ENCODE peak calls at places on chromosomes 16 and 17, in ten cellular contexts. O is GM23338, P is fibroblast of mammary gland, I is heart left ventricle, B is neural progenitor cell, H is esophagus muscularis mucosa, Y is endodermal cell, T is HCT116, S is adipocyte, J is skeletal muscle cell. K is an unnamed sample.

GRCh38 chr17:77493238-77493812 is 352.6 kb downstream of the SEC14L1 start:
- DNase-seq in O (no peak), P (no peak), I (peak), B (peak), H (no peak), Y (peak), T (no peak), S (no peak), J (no peak), K (no peak)

GRCh38 chr17:28665994-28666393 is 4.0 kb downstream of the SUPT6H start:
- DNase-seq in O (no peak), P (no peak), I (no peak), B (no peak), H (no peak), Y (no peak), T (no peak), S (no peak), J (no peak), K (no peak)

GRCh38 chr17:12545877-12546513 is 119.7 kb upstream of the MYOCD start:
- DNase-seq in O (peak), P (peak), I (no peak), B (peak), H (no peak), Y (peak), T (peak), S (peak), J (no peak), K (no peak)

GRCh38 chr16:16137110-16137509 is 86.2 kb downstream of the ABCC6 start:
- DNase-seq in O (no peak), P (no peak), I (no peak), B (no peak), H (no peak), Y (no peak), T (no peak), S (no peak), J (no peak), K (no peak)

GRCh38 chr16:56538331-56538730 is 18.5 kb upstream of the BBS2 start:
- DNase-seq in O (no peak), P (no peak), I (no peak), B (no peak), H (no peak), Y (no peak), T (no peak), S (no peak), J (no peak), K (no peak)

GRCh38 chr17:67441052-67441738 is 64.1 kb downstream of the PITPNC1 start:
- DNase-seq in O (no peak), P (peak), I (no peak), B (peak), H (peak), Y (peak), T (peak), S (peak), J (peak), K (peak)

GRCh38 chr16:56838622-56839337 is 26.2 kb upstream of the SLC12A3 start:
- DNase-seq in O (no peak), P (no peak), I (no peak), B (no peak), H (no peak), Y (no peak), T (no peak), S (no peak), J (no peak), K (no peak)

GRCh38 chr17:19716108-19717030 is at the start of gene SLC47A2:
- DNase-seq in O (no peak), P (no peak), I (peak), B (peak), H (no peak), Y (peak), T (no peak), S (no peak), J (no peak), K (peak)

GRCh38 chr16:11684231-11685025 is 16.2 kb downstream of the SNN start:
- DNase-seq in O (no peak), P (no peak), I (no peak), B (no peak), H (no peak), Y (no peak), T (no peak), S (no peak), J (no peak), K (no peak)

GRCh38 chr17:6554871-6555330 is 1.5 kb downstream of the PITPNM3 start:
- DNase-seq in O (no peak), P (no peak), I (no peak), B (peak), H (no peak), Y (no peak), T (no peak), S (no peak), J (no peak), K (peak)

GRCh38 chr17:21211825-21212479 is 2.0 kb downstream of the TMEM11 start:
- DNase-seq in O (no peak), P (no peak), I (no peak), B (no peak), H (no peak), Y (no peak), T (no peak), S (no peak), J (no peak), K (no peak)

GRCh38 chr17:17872468-17873345 is 35.9 kb upstream of the SREBF1 start:
- DNase-seq in O (no peak), P (peak), I (no peak), B (no peak), H (no peak), Y (peak), T (no peak), S (no peak), J (no peak), K (no peak)

GRCh38 chr16:85840801-85841200 is 41.3 kb downstream of the COX4I1 start:
- DNase-seq in O (no peak), P (no peak), I (no peak), B (no peak), H (no peak), Y (no peak), T (no peak), S (no peak), J (no peak), K (no peak)

GRCh38 chr17:17236295-17237025 is 508 bp downstream of the FLCN start:
- DNase-seq in O (peak), P (peak), I (no peak), B (peak), H (no peak), Y (no peak), T (no peak), S (peak), J (no peak), K (peak)

GRCh38 chr16:65446441-65446840 is 324.6 kb upstream of the CDH11 start:
- DNase-seq in O (no peak), P (no peak), I (no peak), B (no peak), H (peak), Y (no peak), T (no peak), S (no peak), J (no peak), K (no peak)

GRCh38 chr16:53358884-53359283 is 75.4 kb upstream of the RBL2 start:
- DNase-seq in O (no peak), P (no peak), I (no peak), B (no peak), H (peak), Y (no peak), T (no peak), S (no peak), J (no peak), K (peak)

GRCh38 chr16:16175296-16175695 is 48.0 kb downstream of the ABCC6 start:
- DNase-seq in O (no peak), P (no peak), I (peak), B (no peak), H (no peak), Y (no peak), T (no peak), S (no peak), J (no peak), K (no peak)

GRCh38 chr17:9232155-9232475 is 210.8 kb downstream of the NTN1 start:
- DNase-seq in O (no peak), P (no peak), I (no peak), B (no peak), H (no peak), Y (no peak), T (no peak), S (no peak), J (no peak), K (peak)

GRCh38 chr17:50056961-50057330 is 1.0 kb downstream of the ITGA3 start:
- DNase-seq in O (peak), P (peak), I (peak), B (peak), H (no peak), Y (peak), T (no peak), S (peak), J (no peak), K (peak)

GRCh38 chr17:59427425-59427921 is 96.0 kb downstream of the YPEL2 start:
- DNase-seq in O (no peak), P (peak), I (peak), B (no peak), H (no peak), Y (peak), T (no peak), S (peak), J (peak), K (peak)

GRCh38 chr16:57732011-57732410 is 3.6 kb upstream of the KATNB1 start:
- DNase-seq in O (no peak), P (peak), I (no peak), B (no peak), H (no peak), Y (no peak), T (no peak), S (peak), J (no peak), K (peak)

GRCh38 chr16:67545665-67546024 is 16.7 kb upstream of the CTCF start:
- DNase-seq in O (no peak), P (no peak), I (no peak), B (no peak), H (no peak), Y (no peak), T (no peak), S (no peak), J (no peak), K (peak)

GRCh38 chr16:69563605-69564580 is 1.9 kb upstream of the NFAT5 start:
- DNase-seq in O (peak), P (peak), I (no peak), B (peak), H (no peak), Y (peak), T (no peak), S (peak), J (no peak), K (no peak)

GRCh38 chr16:71807905-71808592 is 585 bp downstream of the AP1G1 start:
- DNase-seq in O (peak), P (peak), I (peak), B (peak), H (peak), Y (peak), T (no peak), S (peak), J (no peak), K (peak)

GRCh38 chr16:47779201-47780016 is 318.3 kb downstream of the PHKB start:
- DNase-seq in O (no peak), P (peak), I (no peak), B (no peak), H (no peak), Y (no peak), T (no peak), S (peak), J (no peak), K (peak)

GRCh38 chr16:73521499-73521898 is 473.6 kb upstream of the ZFHX3 start:
- DNase-seq in O (no peak), P (no peak), I (no peak), B (no peak), H (no peak), Y (no peak), T (no peak), S (no peak), J (no peak), K (no peak)

GRCh38 chr16:5502944-5503343 is 405.3 kb upstream of the EEF2KMT start:
- DNase-seq in O (no peak), P (no peak), I (no peak), B (no peak), H (no peak), Y (no peak), T (no peak), S (no peak), J (no peak), K (no peak)

GRCh38 chr17:56909742-56910508 is 3.9 kb downstream of the TRIM25 start:
- DNase-seq in O (no peak), P (no peak), I (no peak), B (no peak), H (no peak), Y (no peak), T (no peak), S (no peak), J (no peak), K (no peak)

DNA sequence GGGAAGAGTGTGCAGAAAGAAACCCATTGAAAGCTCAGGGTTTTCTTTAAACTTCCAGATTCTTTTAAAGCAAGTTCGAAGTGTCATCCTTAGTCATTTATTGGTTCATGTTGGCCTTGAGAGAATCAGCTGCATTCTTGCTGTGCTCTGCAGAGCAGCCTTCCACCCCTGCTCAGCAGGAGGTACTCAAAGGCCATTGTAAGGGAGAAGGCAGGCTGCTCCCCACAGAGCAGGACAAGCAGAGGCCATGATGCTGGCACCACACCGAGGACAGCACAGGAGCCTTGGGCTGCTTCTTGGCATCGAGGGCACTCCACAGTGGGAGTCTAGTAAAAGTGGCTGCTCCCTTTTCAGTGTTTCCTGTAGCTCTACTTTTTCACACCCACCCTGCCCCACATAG is 29.6 kb downstream of the NMT1 start:
- DNase-seq in O (no peak), P (no peak), I (no peak), B (no peak), H (no peak), Y (peak), T (no peak), S (no peak), J (no peak), K (no peak)
- H3K4me3 ChIP-seq in O (no peak), P (no peak), I (no peak), B (no peak), H (no peak), Y (no peak), T (no peak), S (no peak), J (no peak), K (no peak)

GRCh38 chr17:58273453-58274104 is 7.2 kb downstream of the MPO start:
- DNase-seq in O (no peak), P (no peak), I (no peak), B (no peak), H (no peak), Y (no peak), T (no peak), S (no peak), J (no peak), K (peak)
- H3K4me3 ChIP-seq in O (no peak), P (no peak), I (no peak), B (no peak), H (no peak), Y (no peak), T (no peak), S (no peak), J (no peak), K (no peak)

DNA sequence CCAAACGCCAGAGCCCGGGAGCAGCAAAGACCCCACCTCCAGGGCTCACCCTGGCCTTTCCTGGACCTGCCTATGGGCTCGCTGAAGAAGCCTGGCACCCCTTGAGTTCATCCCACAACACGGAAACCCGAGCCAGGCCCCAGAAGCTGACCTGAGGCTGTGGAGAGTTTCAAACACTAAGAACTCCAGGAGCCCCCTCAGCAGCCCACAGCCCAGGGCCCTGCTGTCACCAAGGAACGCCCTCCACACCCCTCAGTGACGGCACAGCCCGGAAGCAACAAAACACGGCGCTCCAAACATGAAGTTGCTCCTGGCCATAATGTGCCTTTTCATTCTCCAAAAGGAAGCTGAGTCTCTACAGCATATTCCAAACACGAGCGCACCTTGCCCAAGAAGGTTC is 9.2 kb downstream of the SLC38A10 start:
- DNase-seq in O (no peak), P (no peak), I (no peak), B (no peak), H (no peak), Y (no peak), T (no peak), S (no peak), J (no peak), K (no peak)
- H3K4me3 ChIP-seq in O (no peak), P (no peak), I (peak), B (no peak), H (peak), Y (no peak), T (no peak), S (peak), J (no peak), K (peak)

GRCh38 chr17:46922804-46923635 is at the start of gene GOSR2:
- DNase-seq in O (peak), P (peak), I (peak), B (peak), H (peak), Y (peak), T (peak), S (peak), J (peak), K (peak)

GRCh38 chr17:46922487-46922803 is 515 bp upstream of the GOSR2 start:
- DNase-seq in O (no peak), P (no peak), I (no peak), B (no peak), H (no peak), Y (no peak), T (no peak), S (no peak), J (no peak), K (no peak)

GRCh38 chr17:46928472-46929261 is 5.7 kb downstream of the GOSR2 start:
- DNase-seq in O (no peak), P (no peak), I (no peak), B (no peak), H (no peak), Y (no peak), T (no peak), S (no peak), J (no peak), K (no peak)

GRCh38 chr17:46929413-46929812 is 6.5 kb downstream of the GOSR2 start:
- DNase-seq in O (no peak), P (no peak), I (no peak), B (no peak), H (no peak), Y (no peak), T (no peak), S (peak), J (no peak), K (no peak)

GRCh38 chr17:46925185-46925858 is 2.4 kb downstream of the GOSR2 start:
- DNase-seq in O (no peak), P (no peak), I (no peak), B (no peak), H (no peak), Y (no peak), T (no peak), S (peak), J (no peak), K (no peak)
- H3K4me3 ChIP-seq in O (no peak), P (no peak), I (no peak), B (no peak), H (no peak), Y (no peak), T (no peak), S (no peak), J (no peak), K (no peak)

DNA sequence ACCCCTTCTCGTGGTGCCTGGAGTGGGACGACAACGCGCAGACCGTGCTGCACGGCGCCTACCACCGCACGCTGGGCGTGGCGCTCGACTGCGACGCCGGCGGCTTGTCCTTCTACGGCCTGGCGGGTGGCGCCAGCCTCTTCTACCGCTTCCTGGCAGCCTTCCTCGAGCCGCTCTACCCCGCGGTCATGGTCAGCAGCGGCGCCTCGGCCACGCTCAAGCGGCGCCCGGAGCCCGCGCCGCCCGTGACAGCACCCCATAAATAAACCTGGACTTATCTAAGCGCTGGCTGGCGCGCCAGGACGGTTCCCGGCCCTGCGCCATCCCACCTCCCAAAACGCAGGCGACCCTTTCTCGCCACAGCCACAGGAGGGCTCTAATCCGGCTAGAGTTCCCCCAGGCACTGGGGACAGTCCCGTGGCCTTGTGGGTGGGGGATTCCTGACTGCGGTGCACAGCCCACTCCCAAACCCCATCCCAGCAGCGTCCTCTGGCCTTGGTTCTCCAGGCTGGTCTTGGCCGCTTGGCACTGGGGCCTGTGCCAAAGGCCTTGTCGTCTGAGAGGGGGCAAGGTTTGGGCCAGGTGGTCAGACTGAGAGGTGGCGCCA is 10.2 kb upstream of the SLC16A5 start:
- DNase-seq in O (peak), P (no peak), I (peak), B (no peak), H (peak), Y (no peak), T (no peak), S (no peak), J (no peak), K (peak)
- H3K4me3 ChIP-seq in O (peak), P (no peak), I (peak), B (no peak), H (peak), Y (no peak), T (peak), S (peak), J (no peak), K (peak)

K was measured in osteoblast.